ENCODE peak calls at places on chromosomes 4 and X, in seven cellular contexts. B is HepG2, H is spleen, E is suprapubic skin, F is breast epithelium, V is upper lobe of left lung, R is sigmoid colon. N is an unnamed sample.

GRCh38 chr4:144948009-144948408 is 150.0 kb downstream of the ANAPC10 start:
- DNase-seq in B (peak), H (no peak), E (no peak), F (no peak), V (no peak), R (no peak), N (no peak)

GRCh38 chr4:159065513-159066240 is 37.2 kb upstream of the RAPGEF2 start:
- DNase-seq in B (no peak), H (no peak), E (no peak), F (no peak), V (no peak), R (no peak), N (no peak)

GRCh38 chrX:119325456-119325855 is 73.7 kb upstream of the SLC25A43 start:
- DNase-seq in B (no peak), H (no peak), E (no peak), F (no peak), V (no peak), R (no peak), N (no peak)

GRCh38 chrX:94633237-94633636 is 959.2 kb downstream of the FAM133A start:
- DNase-seq in B (no peak), H (no peak), E (no peak), F (no peak), V (no peak), R (no peak), N (no peak)

GRCh38 chrX:38060331-38060878 is 54.1 kb downstream of the SYTL5 start:
- DNase-seq in B (no peak), H (no peak), E (no peak), F (no peak), V (no peak), R (no peak), N (no peak)

GRCh38 chr4:87058272-87059073 is 123.7 kb downstream of the AFF1 start:
- DNase-seq in B (no peak), H (no peak), E (no peak), F (no peak), V (peak), R (no peak), N (no peak)

GRCh38 chrX:140503714-140504351 is 1.0 kb downstream of the SOX3 start:
- DNase-seq in B (no peak), H (no peak), E (no peak), F (no peak), V (no peak), R (no peak), N (peak)

GRCh38 chrX:40015693-40016092 is 82.1 kb downstream of the BCOR start:
- DNase-seq in B (no peak), H (no peak), E (no peak), F (no peak), V (no peak), R (no peak), N (no peak)

GRCh38 chr4:93983133-93983532 is 154.6 kb downstream of the ATOH1 start:
- DNase-seq in B (no peak), H (no peak), E (no peak), F (no peak), V (no peak), R (no peak), N (no peak)

GRCh38 chr4:146165840-146166239 is 9.7 kb upstream of the LSM6 start:
- DNase-seq in B (no peak), H (no peak), E (no peak), F (peak), V (no peak), R (no peak), N (no peak)

GRCh38 chr4:133624744-133625143 is 475.6 kb downstream of the PCDH10 start:
- DNase-seq in B (no peak), H (no peak), E (no peak), F (no peak), V (no peak), R (no peak), N (no peak)

GRCh38 chr4:152535236-152535902 is 523 bp downstream of the FBXW7 start:
- DNase-seq in B (no peak), H (no peak), E (peak), F (no peak), V (no peak), R (peak), N (no peak)

GRCh38 chrX:27555514-27555913 is 34.6 kb upstream of the DCAF8L2 start:
- DNase-seq in B (peak), H (no peak), E (no peak), F (no peak), V (no peak), R (no peak), N (peak)

GRCh38 chr4:149549911-149550310 is 265.7 kb downstream of the IQCM start:
- DNase-seq in B (no peak), H (no peak), E (no peak), F (no peak), V (no peak), R (no peak), N (no peak)

GRCh38 chr4:170306208-170306607 is 216.5 kb upstream of the AADAT start:
- DNase-seq in B (no peak), H (no peak), E (no peak), F (no peak), V (no peak), R (no peak), N (no peak)

GRCh38 chrX:40099046-40099968 is 1.5 kb upstream of the BCOR start:
- DNase-seq in B (no peak), H (peak), E (no peak), F (no peak), V (peak), R (peak), N (no peak)

GRCh38 chr4:53233396-53233795 is 132.5 kb downstream of the SCFD2 start:
- DNase-seq in B (no peak), H (no peak), E (no peak), F (no peak), V (no peak), R (no peak), N (no peak)

GRCh38 chr4:1250921-1251772 is 2.2 kb upstream of the CTBP1 start:
- DNase-seq in B (no peak), H (peak), E (peak), F (no peak), V (peak), R (no peak), N (no peak)

GRCh38 chr4:18840499-18840898 is 818.9 kb upstream of the LCORL start:
- DNase-seq in B (no peak), H (no peak), E (no peak), F (no peak), V (no peak), R (no peak), N (no peak)

GRCh38 chr4:78827191-78827590 is 51.0 kb downstream of the BMP2K start:
- DNase-seq in B (no peak), H (no peak), E (no peak), F (no peak), V (no peak), R (no peak), N (no peak)

GRCh38 chrX:23756165-23756564 is 13.1 kb upstream of the ACOT9 start:
- DNase-seq in B (peak), H (peak), E (no peak), F (no peak), V (peak), R (peak), N (peak)

GRCh38 chr4:169270156-169270809 is 473 bp downstream of the SH3RF1 start:
- DNase-seq in B (no peak), H (peak), E (peak), F (peak), V (peak), R (peak), N (peak)

GRCh38 chr4:86670739-86671138 is 76.6 kb downstream of the PTPN13 start:
- DNase-seq in B (no peak), H (no peak), E (no peak), F (no peak), V (no peak), R (no peak), N (peak)

GRCh38 chr4:108846568-108846967 is 83.7 kb upstream of the ETNPPL start:
- DNase-seq in B (no peak), H (no peak), E (no peak), F (no peak), V (no peak), R (no peak), N (no peak)

GRCh38 chr4:147479376-147479775 is 1.5 kb upstream of the EDNRA start:
- DNase-seq in B (no peak), H (no peak), E (no peak), F (no peak), V (no peak), R (no peak), N (no peak)

GRCh38 chr4:1746265-1746691 is 25.0 kb downstream of the TACC3 start:
- DNase-seq in B (peak), H (peak), E (no peak), F (peak), V (peak), R (peak), N (peak)

GRCh38 chrX:31057291-31057690 is 14.6 kb downstream of the FTHL17 start:
- DNase-seq in B (no peak), H (no peak), E (no peak), F (no peak), V (no peak), R (no peak), N (no peak)

GRCh38 chrX:42754129-42754528 is 23.8 kb downstream of the PPP1R2C start:
- DNase-seq in B (no peak), H (no peak), E (no peak), F (no peak), V (no peak), R (no peak), N (no peak)
- H3K4me3 ChIP-seq in B (no peak), H (no peak), E (no peak), F (no peak), V (no peak), R (no peak), N (no peak)

DNA sequence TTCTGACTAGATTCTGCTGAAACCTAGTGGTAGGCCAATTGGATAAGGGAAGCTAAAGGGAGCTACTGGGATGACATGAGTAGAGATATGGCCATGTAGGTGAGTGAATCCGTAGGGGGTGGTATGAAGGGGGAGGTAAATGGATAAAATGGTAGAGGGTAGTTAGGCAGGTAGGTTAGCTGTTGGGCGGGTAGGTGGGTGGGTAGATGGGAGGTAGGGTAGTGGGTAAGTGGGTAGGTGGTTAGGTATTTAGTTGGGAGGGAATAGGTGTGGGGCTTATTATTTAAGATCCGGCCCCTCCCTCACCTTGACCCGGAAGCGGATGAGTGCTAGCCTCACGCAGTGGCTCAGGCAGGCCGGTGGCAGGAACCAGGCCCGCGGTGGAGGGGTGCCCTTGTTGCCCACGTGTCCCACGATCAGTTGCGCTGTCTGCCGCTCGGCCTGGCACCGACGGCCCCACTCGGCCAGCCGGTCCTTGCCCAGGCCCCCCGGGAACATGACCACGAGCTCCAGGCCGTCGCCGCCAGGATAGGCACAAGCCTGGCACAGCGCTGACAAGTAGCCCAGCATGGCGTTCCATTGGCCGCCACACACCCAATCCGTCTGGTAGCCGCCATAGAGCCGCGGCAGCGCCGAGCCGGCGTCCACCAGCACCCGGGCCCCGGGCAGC is 725 bp downstream of the FAM120C start:
- DNase-seq in B (peak), H (peak), E (peak), F (peak), V (peak), R (peak), N (peak)
- TF ChIP-seq POLR2A in B (peak), H (no peak), E (no peak), F (no peak), V (no peak), R (no peak), N (peak)

GRCh38 chr4:143377635-143378099 is 41.0 kb downstream of the GAB1 start:
- DNase-seq in B (no peak), H (no peak), E (no peak), F (no peak), V (no peak), R (no peak), N (no peak)
- TF ChIP-seq POLR2AphosphoS5 in B (no peak), H (no peak), E (no peak), F (no peak), V (no peak), R (peak), N (no peak)

GRCh38 chr4:125316391-125316780 is 1.6 kb downstream of the FAT4 start:
- DNase-seq in B (no peak), H (peak), E (peak), F (no peak), V (peak), R (no peak), N (no peak)
- H3K4me3 ChIP-seq in B (peak), H (peak), E (peak), F (peak), V (peak), R (peak), N (peak)

GRCh38 chr4:84722720-84723119 is 139.8 kb downstream of the CDS1 start:
- DNase-seq in B (no peak), H (no peak), E (no peak), F (no peak), V (no peak), R (no peak), N (no peak)
- TF ChIP-seq POLR2A in B (no peak), H (no peak), E (no peak), F (no peak), V (no peak), R (no peak), N (no peak)

GRCh38 chr4:102792361-102792936 is 31.7 kb upstream of the MANBA start:
- DNase-seq in B (no peak), H (no peak), E (no peak), F (no peak), V (no peak), R (no peak), N (no peak)

GRCh38 chr4:102791318-102791835 is 30.6 kb upstream of the MANBA start:
- DNase-seq in B (no peak), H (no peak), E (no peak), F (no peak), V (no peak), R (no peak), N (no peak)

GRCh38 chr4:102799816-102800215 is 27.5 kb downstream of the UBE2D3 start:
- DNase-seq in B (no peak), H (no peak), E (no peak), F (no peak), V (no peak), R (no peak), N (no peak)

GRCh38 chr4:102789317-102789717 is 28.5 kb upstream of the MANBA start:
- DNase-seq in B (no peak), H (no peak), E (no peak), F (no peak), V (no peak), R (no peak), N (peak)

GRCh38 chr4:102794999-102795398 is 32.4 kb downstream of the UBE2D3 start:
- DNase-seq in B (no peak), H (no peak), E (no peak), F (no peak), V (no peak), R (no peak), N (no peak)
- TF ChIP-seq POLR2AphosphoS5 in B (no peak), H (no peak), E (no peak), F (no peak), V (no peak), R (no peak), N (no peak)

N was measured in endothelial cell of umbilical vein.